ENCODE peak calls at places on chromosomes 6 and 20, in seven cellular contexts. W, P, I, Z, T, G and O are unnamed samples.

GRCh38 chr20:47284373-47284772 is 72.1 kb downstream of the ZMYND8 start:
- DNase-seq in W (no peak), P (no peak), I (no peak), Z (no peak), T (no peak), G (no peak), O (no peak)

GRCh38 chr6:153595903-153596302 is 443.1 kb upstream of the OPRM1 start:
- DNase-seq in W (no peak), P (no peak), I (no peak), Z (peak; percentile 0), T (no peak), G (no peak), O (no peak)

GRCh38 chr6:40585661-40586269 is 1.4 kb downstream of the LRFN2 start:
- DNase-seq in W (no peak), P (peak; percentile 62), I (no peak), Z (no peak), T (no peak), G (no peak), O (no peak)

GRCh38 chr6:143940011-143940597 is 68.0 kb downstream of the PLAGL1 start:
- DNase-seq in W (no peak), P (peak; percentile 63), I (no peak), Z (peak; percentile 18), T (no peak), G (no peak), O (peak; percentile 38)

GRCh38 chr20:50308513-50309279 is 118.1 kb downstream of the CEBPB start:
- DNase-seq in W (peak; percentile 91), P (peak; percentile 45), I (peak; percentile 89), Z (peak; percentile 98), T (peak; percentile 100), G (peak; percentile 98), O (peak; percentile 100)

GRCh38 chr20:40863337-40863919 is 165.2 kb upstream of the TOP1 start:
- DNase-seq in W (no peak), P (no peak), I (no peak), Z (no peak), T (no peak), G (no peak), O (no peak)

GRCh38 chr20:62780204-62780603 is 16.1 kb upstream of the MRGBP start:
- DNase-seq in W (no peak), P (no peak), I (no peak), Z (no peak), T (no peak), G (no peak), O (no peak)

GRCh38 chr6:70820778-70821177 is 136.1 kb downstream of the B3GAT2 start:
- DNase-seq in W (no peak), P (no peak), I (no peak), Z (no peak), T (no peak), G (no peak), O (no peak)

GRCh38 chr20:11207749-11208502 is 534.1 kb upstream of the JAG1 start:
- DNase-seq in W (no peak), P (no peak), I (no peak), Z (peak; percentile 90), T (peak; percentile 78), G (no peak), O (peak; percentile 72)

GRCh38 chr6:158080849-158081656 is 87.0 kb downstream of the SERAC1 start:
- DNase-seq in W (no peak), P (no peak), I (no peak), Z (no peak), T (no peak), G (no peak), O (no peak)

GRCh38 chr6:166050559-166050958 is 117.1 kb downstream of the TBXT start:
- DNase-seq in W (no peak), P (peak; percentile 54), I (no peak), Z (no peak), T (no peak), G (no peak), O (no peak)

GRCh38 chr20:420169-420620 is 12.1 kb downstream of the RBCK1 start:
- DNase-seq in W (no peak), P (no peak), I (no peak), Z (no peak), T (no peak), G (no peak), O (no peak)

GRCh38 chr6:48775157-48775556 is 664.2 kb upstream of the PTCHD4 start:
- DNase-seq in W (no peak), P (no peak), I (no peak), Z (peak; percentile 58), T (no peak), G (no peak), O (peak; percentile 3)

GRCh38 chr6:106397441-106397840 is 36.9 kb downstream of the CRYBG1 start:
- DNase-seq in W (no peak), P (no peak), I (no peak), Z (no peak), T (no peak), G (no peak), O (no peak)

GRCh38 chr6:14211596-14211961 is 94.0 kb downstream of the CD83 start:
- DNase-seq in W (peak; percentile 68), P (peak; percentile 62), I (peak; percentile 62), Z (peak; percentile 18), T (no peak), G (no peak), O (peak; percentile 33)

GRCh38 chr20:8943638-8944037 is 125.2 kb upstream of the PLCB4 start:
- DNase-seq in W (no peak), P (no peak), I (no peak), Z (no peak), T (no peak), G (no peak), O (no peak)

GRCh38 chr6:101396552-101397173 is 3.2 kb downstream of the GRIK2 start:
- DNase-seq in W (peak; percentile 25), P (peak; percentile 78), I (peak; percentile 47), Z (peak; percentile 36), T (no peak), G (no peak), O (peak; percentile 40)

GRCh38 chr6:11284996-11285395 is 52.5 kb upstream of the NEDD9 start:
- DNase-seq in W (no peak), P (no peak), I (no peak), Z (no peak), T (no peak), G (no peak), O (no peak)

GRCh38 chr20:60270341-60270740 is 312.1 kb downstream of the CDH26 start:
- DNase-seq in W (no peak), P (no peak), I (no peak), Z (no peak), T (no peak), G (no peak), O (no peak)

GRCh38 chr6:104969108-104969507 is 12.2 kb downstream of the LIN28B start:
- DNase-seq in W (no peak), P (peak; percentile 21), I (no peak), Z (no peak), T (no peak), G (no peak), O (no peak)

GRCh38 chr6:43428874-43429273 is 1.5 kb downstream of the ABCC10 start:
- DNase-seq in W (no peak), P (no peak), I (no peak), Z (no peak), T (no peak), G (no peak), O (no peak)

GRCh38 chr6:142627474-142627873 is 317.5 kb downstream of the HIVEP2 start:
- DNase-seq in W (no peak), P (no peak), I (no peak), Z (no peak), T (no peak), G (no peak), O (no peak)

GRCh38 chr6:131936156-131936555 is 15.0 kb downstream of the CCN2 start:
- DNase-seq in W (no peak), P (no peak), I (no peak), Z (no peak), T (no peak), G (no peak), O (no peak)
- TF ChIP-seq CTCF in W (no peak), P (no peak), I (no peak), Z (no peak), T (no peak), G (no peak), O (no peak)

GRCh38 chr6:33249732-33250625 is 21.7 kb downstream of the VPS52 start:
- DNase-seq in W (peak; percentile 40), P (no peak), I (peak; percentile 27), Z (peak; percentile 76), T (peak; percentile 28), G (no peak), O (peak; percentile 79)

GRCh38 chr6:33247977-33248642 is 23.6 kb downstream of the VPS52 start:
- DNase-seq in W (peak; percentile 86), P (peak; percentile 96), I (peak; percentile 90), Z (peak; percentile 52), T (peak; percentile 79), G (peak; percentile 66), O (peak; percentile 80)

GRCh38 chr6:33250731-33251130 is 20.9 kb downstream of the VPS52 start:
- DNase-seq in W (no peak), P (no peak), I (no peak), Z (no peak), T (no peak), G (no peak), O (no peak)

GRCh38 chr6:33248643-33248931 is 23.1 kb downstream of the VPS52 start:
- DNase-seq in W (no peak), P (no peak), I (no peak), Z (peak; percentile 25), T (no peak), G (no peak), O (peak; percentile 44)

DNA sequence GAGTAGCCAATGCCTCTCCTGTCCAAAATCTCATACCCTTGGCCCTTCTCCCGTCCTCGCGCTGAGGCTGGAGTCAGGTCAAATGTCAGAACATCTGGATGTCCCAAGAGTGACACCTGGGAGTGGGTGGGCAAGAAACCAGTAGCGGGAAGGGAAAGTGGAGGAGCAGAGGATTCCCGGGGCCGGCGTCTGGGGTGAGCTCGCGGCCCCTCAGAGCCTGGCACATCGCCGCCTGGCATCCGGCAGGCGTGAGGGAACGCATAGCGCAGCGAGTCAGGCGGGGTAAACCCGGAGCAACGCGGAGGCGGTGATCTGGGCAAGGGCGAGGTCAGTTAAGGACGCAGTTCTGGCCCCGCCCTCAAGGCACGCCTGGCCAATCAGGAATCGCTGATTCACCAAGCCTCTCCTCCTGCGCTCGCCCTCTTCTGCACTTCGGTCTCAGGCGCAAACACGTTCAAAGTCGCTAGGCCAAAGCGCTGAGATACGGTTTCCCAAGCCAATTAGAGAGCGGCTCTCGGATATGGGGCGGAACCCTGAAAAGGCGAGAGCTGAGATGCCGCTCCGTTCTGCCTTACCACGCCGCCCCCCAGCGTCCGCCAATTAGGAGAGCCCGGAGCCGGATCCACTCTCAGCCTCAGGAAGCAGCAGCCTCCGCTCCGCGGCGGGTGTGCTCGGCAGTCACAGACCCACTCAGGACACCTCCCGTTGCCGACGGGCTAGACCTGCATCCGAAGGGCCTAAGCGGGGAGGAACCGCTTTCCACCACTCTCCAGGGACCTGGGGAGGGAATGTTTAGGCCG is 22.5 kb downstream of the VPS52 start:
- DNase-seq in W (peak; percentile 97), P (peak; percentile 97), I (peak; percentile 97), Z (peak; percentile 98), T (peak; percentile 98), G (peak; percentile 98), O (peak; percentile 99)
- TF ChIP-seq CTCF in W (no peak), P (no peak), I (peak; percentile 36), Z (no peak), T (no peak), G (peak; percentile 26), O (peak; percentile 35)

GRCh38 chr6:134577998-134578397 is 260.1 kb upstream of the SGK1 start:
- DNase-seq in W (no peak), P (no peak), I (no peak), Z (peak; percentile 4), T (no peak), G (no peak), O (no peak)
- TF ChIP-seq CTCF in W (no peak), P (no peak), I (peak; percentile 11), Z (peak; percentile 7), T (no peak), G (peak; percentile 33), O (no peak)

GRCh38 chr20:38883081-38883980 is 42.9 kb upstream of the FAM83D start:
- DNase-seq in W (peak; percentile 31), P (no peak), I (peak; percentile 28), Z (no peak), T (peak; percentile 78), G (no peak), O (peak; percentile 17)
- TF ChIP-seq CTCF in W (no peak), P (no peak), I (no peak), Z (no peak), T (no peak), G (no peak), O (no peak)